ENCODE peak calls at places on chromosomes 1 and 21, in ten cellular contexts. W is body of pancreas; P is H9; F is epithelial cell of prostate; T is naive thymus-derived CD4-positive, alpha-beta T cell; H is aorta; Q is RWPE2; R is CD8-positive, alpha-beta T cell; K is PC-9; A is CD4-positive, CD25-positive, alpha-beta regulatory T cell. Z is an unnamed sample.

GRCh38 chr1:72063364-72063763 is 219.0 kb downstream of the NEGR1 start:
- DNase-seq in W (no peak), P (no peak), F (no peak), T (no peak), H (no peak), Q (no peak), R (no peak), K (no peak), A (no peak), Z (no peak)

GRCh38 chr1:236451796-236452373 is 57.8 kb downstream of the EDARADD start:
- DNase-seq in W (peak), P (peak), F (no peak), T (no peak), H (no peak), Q (no peak), R (peak), K (no peak), A (peak), Z (peak)

GRCh38 chr1:74549947-74550346 is 37.5 kb upstream of the LRRC53 start:
- DNase-seq in W (no peak), P (no peak), F (no peak), T (no peak), H (no peak), Q (no peak), R (no peak), K (no peak), A (no peak), Z (no peak)

GRCh38 chr1:235079443-235079967 is 49.1 kb downstream of the TOMM20 start:
- DNase-seq in W (peak), P (peak), F (peak), T (no peak), H (no peak), Q (peak), R (no peak), K (peak), A (no peak), Z (no peak)

GRCh38 chr21:35239811-35240219 is 190.7 kb upstream of the RUNX1 start:
- DNase-seq in W (no peak), P (no peak), F (no peak), T (no peak), H (no peak), Q (no peak), R (no peak), K (no peak), A (no peak), Z (no peak)

GRCh38 chr1:233639611-233640010 is 25.7 kb downstream of the KCNK1 start:
- DNase-seq in W (no peak), P (no peak), F (no peak), T (no peak), H (no peak), Q (no peak), R (no peak), K (no peak), A (no peak), Z (no peak)

GRCh38 chr1:235650341-235651169 is 971 bp upstream of the GNG4 start:
- DNase-seq in W (peak), P (peak), F (no peak), T (no peak), H (no peak), Q (no peak), R (no peak), K (no peak), A (no peak), Z (no peak)

GRCh38 chr1:179853102-179853501 is 24.5 kb downstream of the TOR1AIP2 start:
- DNase-seq in W (no peak), P (no peak), F (no peak), T (no peak), H (no peak), Q (no peak), R (no peak), K (no peak), A (no peak), Z (no peak)

GRCh38 chr1:90957497-90957896 is 64.3 kb downstream of the ZNF644 start:
- DNase-seq in W (no peak), P (no peak), F (no peak), T (no peak), H (no peak), Q (no peak), R (no peak), K (no peak), A (no peak), Z (no peak)

GRCh38 chr1:93321720-93322119 is 24.0 kb upstream of the DR1 start:
- DNase-seq in W (no peak), P (no peak), F (no peak), T (no peak), H (no peak), Q (no peak), R (no peak), K (no peak), A (no peak), Z (no peak)

GRCh38 chr1:8025061-8025670 is 943 bp downstream of the ERRFI1 start:
- DNase-seq in W (no peak), P (no peak), F (no peak), T (no peak), H (no peak), Q (no peak), R (no peak), K (peak), A (peak), Z (no peak)

GRCh38 chr1:28594661-28595411 is 2.8 kb downstream of the RAB42 start:
- DNase-seq in W (peak), P (peak), F (peak), T (no peak), H (peak), Q (peak), R (no peak), K (no peak), A (no peak), Z (no peak)

GRCh38 chr1:156310962-156311361 is 11.9 kb upstream of the VHLL start:
- DNase-seq in W (no peak), P (no peak), F (no peak), T (no peak), H (no peak), Q (no peak), R (no peak), K (no peak), A (no peak), Z (no peak)

GRCh38 chr1:106952766-106953165 is 103.7 kb upstream of the PRMT6 start:
- DNase-seq in W (no peak), P (no peak), F (peak), T (no peak), H (no peak), Q (no peak), R (no peak), K (no peak), A (no peak), Z (no peak)

GRCh38 chr1:5099558-5099957 is 445.1 kb downstream of the AJAP1 start:
- DNase-seq in W (no peak), P (peak), F (no peak), T (no peak), H (no peak), Q (no peak), R (no peak), K (no peak), A (no peak), Z (no peak)

GRCh38 chr1:164092603-164093353 is 466.2 kb upstream of the PBX1 start:
- DNase-seq in W (no peak), P (no peak), F (no peak), T (no peak), H (no peak), Q (no peak), R (no peak), K (no peak), A (no peak), Z (no peak)

GRCh38 chr1:226223157-226223785 is at the start of gene MIXL1:
- DNase-seq in W (no peak), P (peak), F (no peak), T (no peak), H (no peak), Q (no peak), R (no peak), K (no peak), A (no peak), Z (no peak)

GRCh38 chr1:107536266-107536665 is 395.4 kb downstream of the NTNG1 start:
- DNase-seq in W (no peak), P (no peak), F (peak), T (no peak), H (no peak), Q (no peak), R (no peak), K (no peak), A (no peak), Z (no peak)

GRCh38 chr1:89590341-89591080 is 42.4 kb upstream of the LRRC8C start:
- DNase-seq in W (no peak), P (no peak), F (no peak), T (no peak), H (no peak), Q (no peak), R (no peak), K (no peak), A (no peak), Z (no peak)

GRCh38 chr21:36909901-36910561 is 56.4 kb downstream of the HLCS start:
- DNase-seq in W (no peak), P (no peak), F (peak), T (no peak), H (no peak), Q (no peak), R (no peak), K (peak), A (peak), Z (no peak)

GRCh38 chr1:2416403-2416802 is 4.0 kb upstream of the PEX10 start:
- DNase-seq in W (no peak), P (no peak), F (no peak), T (peak), H (no peak), Q (no peak), R (peak), K (peak), A (peak), Z (peak)

GRCh38 chr1:238811211-238811610 is 575.2 kb upstream of the CHRM3 start:
- DNase-seq in W (no peak), P (no peak), F (no peak), T (no peak), H (no peak), Q (no peak), R (no peak), K (no peak), A (no peak), Z (no peak)

GRCh38 chr1:111571987-111572386 is 47.6 kb upstream of the RAP1A start:
- DNase-seq in W (no peak), P (no peak), F (no peak), T (no peak), H (no peak), Q (no peak), R (no peak), K (no peak), A (no peak), Z (no peak)

GRCh38 chr1:231940116-231940515 is 313.5 kb downstream of the DISC1 start:
- DNase-seq in W (no peak), P (no peak), F (no peak), T (no peak), H (no peak), Q (no peak), R (no peak), K (no peak), A (no peak), Z (no peak)

GRCh38 chr1:67618285-67619018 is 66.5 kb upstream of the GADD45A start:
- DNase-seq in W (peak), P (no peak), F (peak), T (no peak), H (peak), Q (no peak), R (no peak), K (no peak), A (no peak), Z (no peak)

GRCh38 chr1:204979891-204980649 is 62.9 kb upstream of the CNTN2 start:
- DNase-seq in W (no peak), P (no peak), F (no peak), T (no peak), H (no peak), Q (no peak), R (no peak), K (no peak), A (no peak), Z (no peak)

GRCh38 chr21:43864313-43864805 is 664 bp upstream of the AGPAT3 start:
- DNase-seq in W (peak), P (peak), F (no peak), T (peak), H (peak), Q (peak), R (peak), K (peak), A (peak), Z (no peak)

GRCh38 chr1:33363470-33363861 is 42.6 kb upstream of the A3GALT2 start:
- DNase-seq in W (no peak), P (no peak), F (no peak), T (no peak), H (no peak), Q (no peak), R (no peak), K (no peak), A (no peak), Z (no peak)

GRCh38 chr1:22317231-22317919 is 134.3 kb upstream of the ZBTB40 start:
- DNase-seq in W (no peak), P (peak), F (no peak), T (no peak), H (no peak), Q (no peak), R (peak), K (no peak), A (no peak), Z (no peak)

GRCh38 chr1:60874703-60875102 is 207.7 kb upstream of the NFIA start:
- DNase-seq in W (no peak), P (no peak), F (peak), T (no peak), H (no peak), Q (no peak), R (no peak), K (peak), A (no peak), Z (no peak)

GRCh38 chr1:185540295-185540694 is 193.9 kb upstream of the HMCN1 start:
- DNase-seq in W (no peak), P (no peak), F (no peak), T (no peak), H (no peak), Q (no peak), R (no peak), K (no peak), A (no peak), Z (no peak)

GRCh38 chr1:182395911-182396310 is 4.3 kb upstream of the GLUL start:
- DNase-seq in W (no peak), P (no peak), F (no peak), T (no peak), H (no peak), Q (no peak), R (no peak), K (no peak), A (no peak), Z (no peak)

GRCh38 chr1:68442822-68443556 is 6.8 kb downstream of the RPE65 start:
- DNase-seq in W (peak), P (peak), F (peak), T (no peak), H (no peak), Q (peak), R (no peak), K (peak), A (no peak), Z (no peak)

DNA sequence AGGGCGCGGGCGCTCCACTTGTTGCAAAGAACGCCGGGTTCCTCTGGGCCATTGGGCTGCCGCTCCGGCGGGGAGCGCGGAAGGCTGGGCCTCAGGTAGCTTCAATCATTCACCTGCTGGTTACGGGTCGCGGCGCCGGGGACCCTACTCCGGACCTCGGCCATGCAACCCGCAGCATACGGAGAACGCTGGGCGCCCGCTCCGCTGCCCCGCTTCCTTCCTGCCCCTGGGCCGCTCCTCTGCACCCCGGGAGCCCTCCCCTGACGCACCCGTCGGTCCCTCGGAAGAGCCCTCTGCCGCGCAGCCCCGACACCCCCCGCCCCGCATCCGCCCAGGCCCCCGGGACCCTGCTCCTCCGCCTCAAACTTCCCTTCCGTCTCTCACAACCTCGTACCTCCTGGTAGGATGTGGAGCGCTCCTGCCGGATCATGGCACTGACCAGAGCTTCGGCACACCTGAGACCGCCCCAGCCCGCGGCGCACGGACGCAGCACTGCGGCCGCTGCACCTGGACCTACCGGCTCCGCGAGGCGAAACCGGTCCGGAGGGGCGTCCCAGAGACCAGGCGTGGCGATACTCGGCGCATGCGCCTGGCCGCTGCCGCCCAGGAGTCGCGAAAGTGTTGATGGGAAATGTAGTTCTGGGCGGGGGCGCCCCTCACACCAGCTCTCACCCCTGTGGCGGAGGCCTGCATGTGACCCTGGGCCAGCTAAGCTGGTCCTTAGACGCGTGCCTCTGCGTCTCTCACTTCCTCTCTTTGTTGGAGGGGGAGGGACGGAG is at the start of gene PACC1:
- DNase-seq in W (peak), P (peak), F (no peak), T (peak), H (peak), Q (peak), R (peak), K (peak), A (peak), Z (peak)
- H3K27ac ChIP-seq in W (peak), P (no peak), F (peak), T (peak), H (no peak), Q (no peak), R (peak), K (no peak), A (peak), Z (peak)

GRCh38 chr1:184049836-184050468 is 1.6 kb upstream of the TSEN15 start:
- DNase-seq in W (no peak), P (no peak), F (no peak), T (no peak), H (no peak), Q (no peak), R (no peak), K (no peak), A (no peak), Z (no peak)

GRCh38 chr1:184048841-184049240 is 2.7 kb upstream of the TSEN15 start:
- DNase-seq in W (no peak), P (no peak), F (no peak), T (no peak), H (no peak), Q (no peak), R (no peak), K (no peak), A (no peak), Z (no peak)

GRCh38 chr1:184050631-184051030 is 899 bp upstream of the TSEN15 start:
- DNase-seq in W (no peak), P (no peak), F (no peak), T (no peak), H (no peak), Q (no peak), R (no peak), K (no peak), A (no peak), Z (no peak)

GRCh38 chr1:184051138-184051484 is 419 bp upstream of the TSEN15 start:
- DNase-seq in W (no peak), P (no peak), F (no peak), T (no peak), H (no peak), Q (no peak), R (no peak), K (no peak), A (no peak), Z (no peak)

GRCh38 chr1:184049291-184049690 is 2.2 kb upstream of the TSEN15 start:
- DNase-seq in W (no peak), P (no peak), F (no peak), T (no peak), H (no peak), Q (no peak), R (no peak), K (no peak), A (no peak), Z (no peak)
- H3K27ac ChIP-seq in W (no peak), P (no peak), F (no peak), T (no peak), H (no peak), Q (no peak), R (no peak), K (no peak), A (no peak), Z (no peak)

GRCh38 chr1:39876136-39876535 is 7.2 kb downstream of the TRIT1 start:
- DNase-seq in W (no peak), P (no peak), F (no peak), T (no peak), H (no peak), Q (no peak), R (no peak), K (no peak), A (no peak), Z (no peak)
- H3K27ac ChIP-seq in W (no peak), P (no peak), F (no peak), T (no peak), H (no peak), Q (no peak), R (no peak), K (no peak), A (no peak), Z (no peak)

GRCh38 chr1:51296379-51297357 is 33.7 kb downstream of the TTC39A start:
- DNase-seq in W (peak), P (peak), F (no peak), T (peak), H (peak), Q (no peak), R (peak), K (peak), A (peak), Z (peak)
- H3K27ac ChIP-seq in W (no peak), P (no peak), F (no peak), T (no peak), H (no peak), Q (no peak), R (no peak), K (no peak), A (no peak), Z (no peak)

GRCh38 chr1:242585616-242586354 is 61.3 kb upstream of the PLD5 start:
- DNase-seq in W (no peak), P (peak), F (no peak), T (no peak), H (no peak), Q (no peak), R (no peak), K (no peak), A (no peak), Z (no peak)

GRCh38 chr1:242586355-242586670 is 61.8 kb upstream of the PLD5 start:
- DNase-seq in W (no peak), P (no peak), F (no peak), T (no peak), H (no peak), Q (no peak), R (no peak), K (no peak), A (no peak), Z (no peak)
- H3K27ac ChIP-seq in W (no peak), P (peak), F (no peak), T (no peak), H (no peak), Q (no peak), R (no peak), K (no peak), A (no peak), Z (no peak)

GRCh38 chr1:31669433-31669785 is 24.7 kb upstream of the PEF1 start:
- DNase-seq in W (no peak), P (no peak), F (no peak), T (no peak), H (no peak), Q (no peak), R (no peak), K (no peak), A (no peak), Z (no peak)

GRCh38 chr1:31666290-31666963 is 21.8 kb upstream of the PEF1 start:
- DNase-seq in W (peak), P (no peak), F (peak), T (no peak), H (no peak), Q (peak), R (no peak), K (peak), A (no peak), Z (no peak)

GRCh38 chr1:31667065-31667785 is 22.5 kb upstream of the PEF1 start:
- DNase-seq in W (no peak), P (no peak), F (no peak), T (no peak), H (no peak), Q (peak), R (no peak), K (no peak), A (no peak), Z (no peak)

GRCh38 chr1:31669786-31670582 is 25.3 kb upstream of the PEF1 start:
- DNase-seq in W (peak), P (peak), F (peak), T (peak), H (peak), Q (peak), R (peak), K (peak), A (peak), Z (peak)

DNA sequence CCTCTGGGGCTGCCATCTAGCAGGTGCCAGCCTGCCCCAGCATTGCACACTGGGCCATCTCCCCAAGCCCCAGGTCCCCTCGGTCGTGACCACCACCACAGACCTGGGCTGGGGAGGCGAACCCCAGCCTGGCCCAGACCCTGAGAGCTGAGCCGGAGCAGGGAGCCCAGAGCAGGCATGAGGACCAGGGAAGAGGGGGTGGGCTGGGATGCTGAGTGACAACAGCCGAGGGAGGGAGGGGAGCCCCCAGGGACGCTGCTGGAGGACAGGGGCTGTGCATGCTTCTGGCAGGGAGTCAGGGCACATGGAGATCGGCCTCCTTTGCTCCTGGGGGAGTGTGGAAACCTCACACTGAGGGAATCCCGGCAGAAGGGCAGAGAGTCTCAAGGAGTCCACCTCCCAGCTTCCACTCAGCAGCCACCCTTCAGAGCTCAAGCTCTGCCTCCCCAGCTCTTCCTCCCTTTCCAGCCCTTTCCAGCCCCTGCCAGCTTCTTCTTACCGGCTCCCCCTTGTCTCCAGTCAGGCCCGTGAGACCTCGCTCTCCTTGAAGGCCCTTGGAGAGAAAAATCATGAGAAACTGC is 23.7 kb upstream of the PEF1 start:
- DNase-seq in W (no peak), P (no peak), F (no peak), T (no peak), H (no peak), Q (no peak), R (no peak), K (no peak), A (no peak), Z (no peak)
- H3K27ac ChIP-seq in W (no peak), P (no peak), F (no peak), T (no peak), H (no peak), Q (peak), R (no peak), K (no peak), A (no peak), Z (no peak)

Z was measured in CD8-positive, alpha-beta memory T cell.